ENCODE peak calls at places on chromosomes 16 and 17, in seven cellular contexts. G is thoracic aorta, X is mesothelial cell of epicardium, K is progenitor cell of endocrine pancreas, T is WTC11, V is HCT116, R is fibroblast of lung. Q is an unnamed sample.

GRCh38 chr16:87076950-87077749 is 240.0 kb downstream of the C16orf95 start:
- DNase-seq in G (no peak), X (no peak), K (peak), T (peak), V (peak), R (peak), Q (no peak)

GRCh38 chr16:57781741-57782606 is 20.3 kb downstream of the KIFC3 start:
- DNase-seq in G (no peak), X (no peak), K (no peak), T (no peak), V (no peak), R (peak), Q (no peak)

GRCh38 chr17:66287911-66288310 is 14.5 kb upstream of the PRKCA start:
- DNase-seq in G (no peak), X (no peak), K (no peak), T (no peak), V (no peak), R (no peak), Q (no peak)

GRCh38 chr17:69909389-69909788 is 165.6 kb upstream of the KCNJ16 start:
- DNase-seq in G (no peak), X (no peak), K (no peak), T (no peak), V (no peak), R (peak), Q (no peak)

GRCh38 chr17:63116228-63116627 is 150.2 kb downstream of the TANC2 start:
- DNase-seq in G (no peak), X (no peak), K (no peak), T (no peak), V (no peak), R (no peak), Q (no peak)

GRCh38 chr16:70375636-70376611 is 29.2 kb downstream of the DDX19A start:
- DNase-seq in G (no peak), X (no peak), K (no peak), T (no peak), V (no peak), R (no peak), Q (no peak)

GRCh38 chr16:73151225-73151624 is 103.3 kb upstream of the ZFHX3 start:
- DNase-seq in G (no peak), X (no peak), K (no peak), T (peak), V (no peak), R (no peak), Q (no peak)

GRCh38 chr17:56009795-56010715 is 143.2 kb upstream of the ANKFN1 start:
- DNase-seq in G (no peak), X (no peak), K (no peak), T (no peak), V (no peak), R (no peak), Q (no peak)

GRCh38 chr16:27374794-27375499 is 27.0 kb upstream of the IL21R start:
- DNase-seq in G (peak), X (peak), K (peak), T (peak), V (peak), R (peak), Q (no peak)
- TF ChIP-seq CTCF in G (peak), X (peak), K (peak), T (peak), V (peak), R (peak), Q (peak)

GRCh38 chr17:29572691-29573557 is 4.4 kb downstream of the TP53I13 start:
- DNase-seq in G (no peak), X (peak), K (peak), T (peak), V (no peak), R (peak), Q (peak)
- TF ChIP-seq CTCF in G (peak), X (peak), K (peak), T (no peak), V (peak), R (peak), Q (peak)

DNA sequence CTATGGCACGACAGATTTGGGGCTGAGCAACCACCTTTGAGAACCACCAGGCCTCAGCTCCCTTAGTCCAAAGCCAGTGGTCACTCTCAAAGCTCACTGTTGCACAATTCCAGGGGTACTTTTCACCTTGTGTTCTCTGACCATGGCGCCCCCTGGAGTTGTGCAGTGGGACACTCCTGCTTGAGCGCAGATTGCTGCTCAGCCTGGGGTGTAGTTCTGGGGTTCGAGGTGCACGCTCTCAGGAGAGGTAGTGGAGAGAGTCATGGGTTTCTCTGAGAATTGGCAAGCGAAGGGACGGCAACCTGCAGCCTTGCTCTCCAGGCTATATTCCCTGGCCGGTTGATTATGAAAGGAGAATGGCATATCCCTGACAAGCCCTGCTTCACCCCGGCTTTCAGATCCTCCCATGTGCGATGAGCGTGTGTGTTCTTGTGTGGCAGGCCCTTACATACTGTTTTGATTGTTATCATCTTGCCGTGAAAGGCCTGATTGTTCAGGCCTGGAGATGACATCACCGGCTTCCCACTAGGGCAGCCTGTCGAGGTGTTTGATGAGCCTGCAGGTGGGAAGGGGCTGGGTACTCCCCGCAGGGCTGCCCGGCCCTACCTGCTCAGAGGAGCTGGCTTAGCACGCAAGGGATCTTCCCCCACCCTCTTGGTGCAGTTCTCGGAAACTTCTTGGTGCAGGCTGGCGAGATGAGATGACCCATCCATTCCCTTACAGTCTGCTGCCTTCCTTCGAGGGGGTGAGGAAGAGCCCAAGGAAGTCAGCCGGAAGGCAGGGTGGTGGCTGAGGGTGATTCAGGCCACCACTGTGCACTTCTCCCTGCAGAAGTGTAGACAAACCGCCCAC is 431.2 kb downstream of the SLC39A11 start:
- DNase-seq in G (no peak), X (peak), K (no peak), T (no peak), V (peak), R (peak), Q (no peak)
- TF ChIP-seq CTCF in G (no peak), X (peak), K (peak), T (no peak), V (peak), R (no peak), Q (no peak)

DNA sequence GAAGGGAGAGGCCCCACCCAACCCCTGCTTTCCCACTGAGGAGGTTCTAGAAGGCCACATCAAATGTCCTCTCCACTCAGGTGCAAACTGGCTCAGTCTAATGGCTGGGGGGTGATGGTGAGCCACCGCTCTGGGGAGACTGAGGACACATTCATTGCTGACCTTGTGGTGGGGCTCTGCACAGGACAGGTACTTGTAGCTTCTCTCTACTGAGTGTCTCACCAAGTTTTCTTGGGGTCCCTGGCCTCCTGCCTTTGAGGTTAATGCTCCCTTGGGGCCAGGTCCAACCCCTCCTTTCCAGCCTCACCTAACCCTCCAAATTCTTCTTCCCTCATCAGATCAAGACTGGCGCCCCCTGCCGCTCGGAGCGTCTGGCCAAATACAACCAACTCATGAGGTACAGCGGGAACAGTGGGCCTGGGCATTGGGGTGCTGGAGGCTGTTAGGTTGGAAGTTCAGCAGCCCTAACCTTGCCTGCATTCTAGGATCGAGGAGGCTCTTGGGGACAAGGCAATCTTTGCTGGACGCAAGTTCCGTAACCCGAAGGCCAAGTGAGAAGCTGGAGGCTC is 5.7 kb downstream of the ENO3 start:
- DNase-seq in G (no peak), X (no peak), K (no peak), T (peak), V (no peak), R (no peak), Q (no peak)
- TF ChIP-seq CTCF in G (no peak), X (peak), K (peak), T (peak), V (peak), R (no peak), Q (peak)

GRCh38 chr17:64214950-64215349 is 48.1 kb downstream of the TEX2 start:
- DNase-seq in G (no peak), X (no peak), K (no peak), T (no peak), V (no peak), R (peak), Q (no peak)

GRCh38 chr17:64216030-64216384 is 47.1 kb downstream of the TEX2 start:
- DNase-seq in G (no peak), X (no peak), K (no peak), T (no peak), V (no peak), R (peak), Q (no peak)

GRCh38 chr17:64212122-64212521 is 50.9 kb downstream of the TEX2 start:
- DNase-seq in G (no peak), X (no peak), K (no peak), T (no peak), V (no peak), R (peak), Q (no peak)

GRCh38 chr17:64216385-64217248 is 46.4 kb downstream of the TEX2 start:
- DNase-seq in G (no peak), X (no peak), K (no peak), T (peak), V (no peak), R (peak), Q (no peak)

DNA sequence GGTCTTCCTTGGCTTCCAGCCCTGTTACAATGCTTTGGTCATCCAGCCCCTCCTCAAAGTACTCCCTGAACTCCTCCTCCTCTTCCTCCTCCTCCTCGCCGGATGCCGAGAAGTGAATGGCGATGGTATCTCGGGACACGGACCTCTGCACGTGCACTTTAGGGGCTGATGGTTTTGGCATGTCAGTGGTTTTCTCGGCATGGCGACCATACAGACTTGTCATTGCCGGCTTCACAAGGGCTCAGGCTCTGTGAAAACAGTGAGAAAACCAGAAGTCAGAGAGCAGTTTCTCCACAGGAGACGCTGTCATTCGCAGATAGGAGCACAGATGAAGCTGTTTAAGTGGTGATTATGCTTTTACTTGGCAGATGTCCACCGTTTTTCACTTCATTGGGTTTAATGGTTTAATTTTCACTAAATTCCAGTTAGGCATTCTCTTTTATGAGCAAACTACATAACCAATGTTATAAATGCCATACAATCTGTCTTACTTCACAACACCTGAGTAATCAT is 49.0 kb downstream of the TEX2 start:
- DNase-seq in G (no peak), X (no peak), K (no peak), T (no peak), V (no peak), R (peak), Q (no peak)
- TF ChIP-seq CTCF in G (no peak), X (no peak), K (no peak), T (no peak), V (no peak), R (no peak), Q (no peak)

DNA sequence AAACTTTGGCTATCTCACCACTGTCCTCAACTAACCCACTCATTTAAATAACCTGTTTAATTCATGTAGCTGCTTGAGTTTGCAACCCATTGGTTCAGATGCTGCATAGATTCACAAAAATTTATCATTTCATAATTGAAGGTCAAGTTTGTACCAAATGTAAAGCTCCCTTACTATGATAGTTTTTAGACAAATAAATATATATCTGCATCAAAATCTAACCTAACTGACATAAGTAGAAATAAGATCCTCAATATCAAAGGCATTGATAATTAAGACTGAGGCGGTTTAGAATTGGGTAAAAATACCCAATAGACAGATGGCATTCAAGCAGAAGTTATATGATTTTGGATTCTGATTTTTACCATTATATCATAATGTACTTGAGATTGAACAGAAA is 132.9 kb upstream of the NACA2 start:
- DNase-seq in G (no peak), X (no peak), K (no peak), T (no peak), V (no peak), R (no peak), Q (no peak)
- TF ChIP-seq CTCF in G (no peak), X (no peak), K (no peak), T (no peak), V (no peak), R (no peak), Q (no peak)

GRCh38 chr17:42027961-42028790 is 8.3 kb downstream of the NKIRAS2 start:
- DNase-seq in G (no peak), X (no peak), K (no peak), T (peak), V (peak), R (no peak), Q (no peak)
- TF ChIP-seq CTCF in G (no peak), X (no peak), K (peak), T (no peak), V (peak), R (peak), Q (no peak)

GRCh38 chr17:50425001-50425681 is 877 bp upstream of the ACSF2 start:
- DNase-seq in G (no peak), X (no peak), K (no peak), T (no peak), V (no peak), R (no peak), Q (no peak)

GRCh38 chr17:50426472-50426782 is 409 bp downstream of the ACSF2 start:
- DNase-seq in G (no peak), X (no peak), K (no peak), T (no peak), V (no peak), R (no peak), Q (no peak)

GRCh38 chr17:50425682-50426471 is at the start of gene ACSF2:
- DNase-seq in G (no peak), X (peak), K (peak), T (peak), V (no peak), R (peak), Q (peak)

GRCh38 chr17:50428831-50429424 is 2.9 kb downstream of the ACSF2 start:
- DNase-seq in G (no peak), X (peak), K (no peak), T (no peak), V (no peak), R (no peak), Q (no peak)

GRCh38 chr17:50426814-50427787 is 1.1 kb downstream of the ACSF2 start:
- DNase-seq in G (no peak), X (no peak), K (no peak), T (peak), V (peak), R (peak), Q (no peak)
- TF ChIP-seq CTCF in G (peak), X (no peak), K (peak), T (no peak), V (peak), R (peak), Q (no peak)

GRCh38 chr17:67376892-67377726 is at the start of gene PITPNC1:
- DNase-seq in G (peak), X (peak), K (peak), T (peak), V (peak), R (peak), Q (peak)
- TF ChIP-seq CTCF in G (peak), X (no peak), K (no peak), T (no peak), V (no peak), R (no peak), Q (no peak)

Q was measured in CD4-positive, alpha-beta T cell.